ENCODE peak calls at places on chromosomes 6 and 20, in nine cellular contexts. One of them, this sample, is unnamed.

GRCh38 chr20:49230575-49231211 is 11.5 kb downstream of the DDX27 start:
- DNase-seq in SK-N-SH: no peak
- DNase-seq in upper lobe of left lung: no peak
- DNase-seq in transverse colon: peak
- DNase-seq in GM12878: no peak
- DNase-seq in HepG2: no peak
- DNase-seq in Panc1: no peak
- DNase-seq in stomach: no peak
- DNase-seq in sigmoid colon: peak
- DNase-seq in this sample: no peak

GRCh38 chr20:2838170-2838797 is 2.2 kb downstream of the PCED1A start:
- DNase-seq in stomach: no peak
- DNase-seq in Panc1: no peak
- DNase-seq in upper lobe of left lung: no peak
- DNase-seq in sigmoid colon: no peak
- DNase-seq in GM12878: peak
- DNase-seq in transverse colon: no peak
- DNase-seq in SK-N-SH: no peak
- DNase-seq in HepG2: no peak
- DNase-seq in this sample: no peak

GRCh38 chr20:1087311-1087710 is 31.1 kb upstream of the PSMF1 start:
- DNase-seq in HepG2: no peak
- DNase-seq in Panc1: no peak
- DNase-seq in stomach: no peak
- DNase-seq in upper lobe of left lung: no peak
- DNase-seq in transverse colon: no peak
- DNase-seq in GM12878: no peak
- DNase-seq in SK-N-SH: no peak
- DNase-seq in sigmoid colon: no peak
- DNase-seq in this sample: no peak

GRCh38 chr6:43912598-43913387 is 142.8 kb downstream of the VEGFA start:
- DNase-seq in SK-N-SH: no peak
- DNase-seq in HepG2: peak
- DNase-seq in transverse colon: no peak
- DNase-seq in upper lobe of left lung: no peak
- DNase-seq in Panc1: no peak
- DNase-seq in GM12878: no peak
- DNase-seq in stomach: no peak
- DNase-seq in sigmoid colon: no peak
- DNase-seq in this sample: no peak

GRCh38 chr6:150033197-150033771 is 8.0 kb upstream of the RAET1L start:
- DNase-seq in upper lobe of left lung: no peak
- DNase-seq in Panc1: no peak
- DNase-seq in stomach: no peak
- DNase-seq in GM12878: no peak
- DNase-seq in sigmoid colon: no peak
- DNase-seq in transverse colon: no peak
- DNase-seq in SK-N-SH: no peak
- DNase-seq in HepG2: no peak
- DNase-seq in this sample: no peak

GRCh38 chr6:109713097-109713496 is 22.0 kb downstream of the FIG4 start:
- DNase-seq in HepG2: no peak
- DNase-seq in stomach: no peak
- DNase-seq in GM12878: no peak
- DNase-seq in transverse colon: no peak
- DNase-seq in Panc1: no peak
- DNase-seq in upper lobe of left lung: peak
- DNase-seq in sigmoid colon: no peak
- DNase-seq in SK-N-SH: no peak
- DNase-seq in this sample: no peak

GRCh38 chr20:50004175-50004574 is 21.4 kb downstream of the SNAI1 start:
- DNase-seq in Panc1: no peak
- DNase-seq in HepG2: no peak
- DNase-seq in stomach: no peak
- DNase-seq in sigmoid colon: no peak
- DNase-seq in SK-N-SH: no peak
- DNase-seq in transverse colon: no peak
- DNase-seq in upper lobe of left lung: no peak
- DNase-seq in GM12878: no peak
- DNase-seq in this sample: no peak

GRCh38 chr20:56440346-56441007 is 27.9 kb upstream of the RTF2 start:
- DNase-seq in Panc1: no peak
- DNase-seq in HepG2: no peak
- DNase-seq in GM12878: peak
- DNase-seq in transverse colon: peak
- DNase-seq in sigmoid colon: peak
- DNase-seq in stomach: no peak
- DNase-seq in SK-N-SH: no peak
- DNase-seq in upper lobe of left lung: no peak
- DNase-seq in this sample: no peak

GRCh38 chr6:85473748-85474147 is 23.9 kb downstream of the NT5E start:
- DNase-seq in HepG2: no peak
- DNase-seq in GM12878: no peak
- DNase-seq in sigmoid colon: no peak
- DNase-seq in SK-N-SH: no peak
- DNase-seq in transverse colon: no peak
- DNase-seq in upper lobe of left lung: no peak
- DNase-seq in Panc1: no peak
- DNase-seq in stomach: no peak
- DNase-seq in this sample: no peak

GRCh38 chr6:18997375-18997826 is 610.3 kb downstream of the RNF144B start:
- DNase-seq in sigmoid colon: no peak
- DNase-seq in upper lobe of left lung: no peak
- DNase-seq in transverse colon: no peak
- DNase-seq in SK-N-SH: peak
- DNase-seq in stomach: no peak
- DNase-seq in Panc1: peak
- DNase-seq in HepG2: peak
- DNase-seq in GM12878: no peak
- DNase-seq in this sample: peak

GRCh38 chr6:16544006-16544405 is 217.3 kb downstream of the ATXN1 start:
- DNase-seq in SK-N-SH: no peak
- DNase-seq in Panc1: no peak
- DNase-seq in transverse colon: no peak
- DNase-seq in sigmoid colon: no peak
- DNase-seq in HepG2: no peak
- DNase-seq in stomach: no peak
- DNase-seq in GM12878: no peak
- DNase-seq in upper lobe of left lung: peak
- DNase-seq in this sample: peak

GRCh38 chr20:52889225-52889624 is 82.9 kb upstream of the TSHZ2 start:
- DNase-seq in sigmoid colon: no peak
- DNase-seq in Panc1: no peak
- DNase-seq in stomach: no peak
- DNase-seq in SK-N-SH: no peak
- DNase-seq in upper lobe of left lung: no peak
- DNase-seq in transverse colon: no peak
- DNase-seq in HepG2: no peak
- DNase-seq in GM12878: no peak
- DNase-seq in this sample: no peak
- TF ChIP-seq POLR2AphosphoS5 in sigmoid colon: no peak
- TF ChIP-seq POLR2AphosphoS5 in Panc1: no peak
- TF ChIP-seq POLR2AphosphoS5 in stomach: no peak
- TF ChIP-seq POLR2AphosphoS5 in SK-N-SH: no peak
- TF ChIP-seq POLR2AphosphoS5 in upper lobe of left lung: no peak
- TF ChIP-seq POLR2AphosphoS5 in transverse colon: no peak
- TF ChIP-seq POLR2AphosphoS5 in HepG2: no peak
- TF ChIP-seq POLR2AphosphoS5 in GM12878: no peak
- TF ChIP-seq POLR2AphosphoS5 in this sample: no peak

GRCh38 chr6:22888147-22888831 is 318.9 kb downstream of the HDGFL1 start:
- DNase-seq in GM12878: no peak
- DNase-seq in HepG2: no peak
- DNase-seq in Panc1: no peak
- DNase-seq in stomach: no peak
- DNase-seq in SK-N-SH: no peak
- DNase-seq in upper lobe of left lung: no peak
- DNase-seq in sigmoid colon: no peak
- DNase-seq in transverse colon: no peak
- DNase-seq in this sample: peak
- H3K27ac ChIP-seq in GM12878: no peak
- H3K27ac ChIP-seq in HepG2: no peak
- H3K27ac ChIP-seq in Panc1: peak
- H3K27ac ChIP-seq in stomach: no peak
- H3K27ac ChIP-seq in SK-N-SH: no peak
- H3K27ac ChIP-seq in upper lobe of left lung: no peak
- H3K27ac ChIP-seq in sigmoid colon: peak
- H3K27ac ChIP-seq in transverse colon: no peak
- H3K27ac ChIP-seq in this sample: peak

GRCh38 chr6:90294989-90295853 is 1.4 kb downstream of the BACH2 start:
- DNase-seq in transverse colon: peak
- DNase-seq in Panc1: no peak
- DNase-seq in sigmoid colon: peak
- DNase-seq in upper lobe of left lung: peak
- DNase-seq in GM12878: no peak
- DNase-seq in SK-N-SH: peak
- DNase-seq in stomach: peak
- DNase-seq in HepG2: no peak
- DNase-seq in this sample: peak

GRCh38 chr6:90294614-90294988 is 2.0 kb downstream of the BACH2 start:
- DNase-seq in HepG2: no peak
- DNase-seq in GM12878: no peak
- DNase-seq in Panc1: no peak
- DNase-seq in transverse colon: no peak
- DNase-seq in stomach: no peak
- DNase-seq in SK-N-SH: peak
- DNase-seq in upper lobe of left lung: no peak
- DNase-seq in sigmoid colon: no peak
- DNase-seq in this sample: no peak

GRCh38 chr6:90294008-90294511 is 2.6 kb downstream of the BACH2 start:
- DNase-seq in stomach: no peak
- DNase-seq in GM12878: no peak
- DNase-seq in sigmoid colon: no peak
- DNase-seq in SK-N-SH: no peak
- DNase-seq in transverse colon: no peak
- DNase-seq in Panc1: no peak
- DNase-seq in upper lobe of left lung: no peak
- DNase-seq in HepG2: no peak
- DNase-seq in this sample: no peak

GRCh38 chr6:90290991-90291390 is 5.7 kb downstream of the BACH2 start:
- DNase-seq in sigmoid colon: no peak
- DNase-seq in GM12878: no peak
- DNase-seq in upper lobe of left lung: no peak
- DNase-seq in HepG2: no peak
- DNase-seq in Panc1: no peak
- DNase-seq in transverse colon: no peak
- DNase-seq in stomach: no peak
- DNase-seq in SK-N-SH: no peak
- DNase-seq in this sample: peak

DNA sequence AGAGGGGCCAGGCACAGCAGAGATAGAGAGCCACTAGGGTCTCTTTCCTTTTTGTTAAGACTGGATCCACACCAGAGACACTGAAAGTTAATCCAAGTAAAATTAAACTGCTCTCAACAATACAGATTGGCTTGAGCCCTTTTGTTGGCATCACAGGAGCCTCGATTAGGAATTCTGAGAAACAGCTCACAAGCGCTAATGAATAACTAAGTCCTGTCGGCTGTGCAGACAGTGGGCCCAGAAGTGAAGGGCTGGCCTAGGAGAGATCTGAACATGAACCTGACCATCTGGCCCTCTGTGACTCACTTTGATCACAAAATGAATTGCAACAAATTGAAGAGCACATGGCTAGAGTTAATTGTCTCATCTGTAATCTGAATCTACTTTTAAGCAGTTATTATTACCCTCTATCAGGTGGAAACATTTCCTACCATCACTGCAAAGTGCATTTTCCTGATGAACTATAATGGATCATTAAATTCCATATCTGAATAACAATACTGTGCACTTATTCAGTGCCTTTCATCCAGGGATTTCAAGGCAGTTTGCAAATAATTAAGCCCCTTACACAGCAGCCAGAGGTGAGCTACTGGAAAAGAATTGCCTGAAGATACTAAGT is 3.2 kb downstream of the BACH2 start:
- DNase-seq in upper lobe of left lung: no peak
- DNase-seq in HepG2: no peak
- DNase-seq in Panc1: no peak
- DNase-seq in SK-N-SH: peak
- DNase-seq in stomach: no peak
- DNase-seq in GM12878: no peak
- DNase-seq in transverse colon: no peak
- DNase-seq in sigmoid colon: no peak
- DNase-seq in this sample: no peak
- TF ChIP-seq POLR2AphosphoS5 in upper lobe of left lung: no peak
- TF ChIP-seq POLR2AphosphoS5 in HepG2: no peak
- TF ChIP-seq POLR2AphosphoS5 in Panc1: no peak
- TF ChIP-seq POLR2AphosphoS5 in SK-N-SH: no peak
- TF ChIP-seq POLR2AphosphoS5 in stomach: no peak
- TF ChIP-seq POLR2AphosphoS5 in GM12878: no peak
- TF ChIP-seq POLR2AphosphoS5 in transverse colon: no peak
- TF ChIP-seq POLR2AphosphoS5 in sigmoid colon: no peak
- TF ChIP-seq POLR2AphosphoS5 in this sample: no peak

DNA sequence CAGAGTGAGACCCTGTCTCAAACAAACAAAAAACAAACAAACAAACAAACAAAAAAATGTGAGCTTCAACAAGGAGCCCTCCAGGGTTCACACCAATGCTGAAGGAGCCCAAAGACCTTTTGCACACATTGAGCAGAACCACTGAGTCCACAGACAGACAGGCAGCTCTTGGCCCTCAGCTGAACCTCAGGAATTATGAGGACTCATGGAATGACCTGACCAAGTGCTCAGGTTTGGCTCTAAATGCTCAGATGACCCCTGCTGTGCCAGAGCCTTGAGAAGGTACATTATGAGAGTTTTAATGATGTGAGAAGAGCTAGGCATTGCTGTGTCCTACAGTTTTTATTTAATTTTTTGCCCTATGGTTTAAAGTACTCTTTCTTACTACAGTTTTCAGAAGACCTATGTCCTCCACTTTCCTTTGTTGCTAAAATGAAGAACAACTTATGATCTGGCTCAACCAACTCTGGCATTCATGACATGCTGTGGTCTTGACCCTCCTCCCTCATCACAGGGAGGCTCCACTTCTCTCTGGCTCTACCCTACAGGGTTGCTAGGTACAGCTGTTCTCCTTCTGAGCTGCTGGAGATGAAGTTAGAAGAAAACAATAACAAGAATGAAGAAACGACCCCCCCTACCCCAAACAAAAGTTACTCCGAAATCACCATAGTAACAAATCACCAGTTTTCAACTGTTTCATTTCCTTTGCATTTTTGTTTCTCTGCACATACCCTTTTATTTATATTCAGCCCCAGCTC is 128.6 kb upstream of the TRAF3IP2 start:
- DNase-seq in GM12878: no peak
- DNase-seq in Panc1: no peak
- DNase-seq in stomach: no peak
- DNase-seq in sigmoid colon: no peak
- DNase-seq in SK-N-SH: no peak
- DNase-seq in transverse colon: no peak
- DNase-seq in upper lobe of left lung: no peak
- DNase-seq in HepG2: no peak
- DNase-seq in this sample: peak
- H3K27ac ChIP-seq in GM12878: peak
- H3K27ac ChIP-seq in Panc1: no peak
- H3K27ac ChIP-seq in stomach: no peak
- H3K27ac ChIP-seq in sigmoid colon: no peak
- H3K27ac ChIP-seq in SK-N-SH: no peak
- H3K27ac ChIP-seq in transverse colon: no peak
- H3K27ac ChIP-seq in upper lobe of left lung: no peak
- H3K27ac ChIP-seq in HepG2: no peak
- H3K27ac ChIP-seq in this sample: no peak